ENCODE peak calls at places on chromosomes 11 and 22, in eight cellular contexts. One of them, this sample, is unnamed.

GRCh38 chr11:31139479-31139878 is 230.1 kb downstream of the DCDC1 start:
- DNase-seq in GM12891: no peak
- DNase-seq in stimulated activated CD4-positive, alpha-beta T cell treated with anti-CD3 and anti-CD28 coated beads, Interleukin-1b, Interleukin-23, amount 100 ng/mL, for 48 hours: no peak
- DNase-seq in kidney epithelial cell: no peak
- DNase-seq in stomach: no peak
- DNase-seq in ELF-1: no peak
- DNase-seq in HS-27A: no peak
- DNase-seq in tibial nerve: no peak
- DNase-seq in this sample: no peak

GRCh38 chr11:125337836-125338235 is 158.2 kb downstream of the FEZ1 start:
- DNase-seq in GM12891: no peak
- DNase-seq in stimulated activated CD4-positive, alpha-beta T cell treated with anti-CD3 and anti-CD28 coated beads, Interleukin-1b, Interleukin-23, amount 100 ng/mL, for 48 hours: no peak
- DNase-seq in kidney epithelial cell: no peak
- DNase-seq in stomach: no peak
- DNase-seq in ELF-1: no peak
- DNase-seq in HS-27A: no peak
- DNase-seq in tibial nerve: no peak
- DNase-seq in this sample: no peak

GRCh38 chr11:78312712-78313111 is 104.9 kb downstream of the GAB2 start:
- DNase-seq in GM12891: no peak
- DNase-seq in stimulated activated CD4-positive, alpha-beta T cell treated with anti-CD3 and anti-CD28 coated beads, Interleukin-1b, Interleukin-23, amount 100 ng/mL, for 48 hours: no peak
- DNase-seq in kidney epithelial cell: no peak
- DNase-seq in stomach: no peak
- DNase-seq in ELF-1: no peak
- DNase-seq in HS-27A: no peak
- DNase-seq in tibial nerve: no peak
- DNase-seq in this sample: no peak

GRCh38 chr11:122202951-122203456 is 87.0 kb upstream of the BLID start:
- DNase-seq in GM12891: peak
- DNase-seq in stimulated activated CD4-positive, alpha-beta T cell treated with anti-CD3 and anti-CD28 coated beads, Interleukin-1b, Interleukin-23, amount 100 ng/mL, for 48 hours: peak
- DNase-seq in kidney epithelial cell: no peak
- DNase-seq in stomach: peak
- DNase-seq in ELF-1: peak
- DNase-seq in HS-27A: no peak
- DNase-seq in tibial nerve: peak
- DNase-seq in this sample: peak

GRCh38 chr22:27726726-27727449 is 74.7 kb downstream of the MN1 start:
- DNase-seq in GM12891: no peak
- DNase-seq in stimulated activated CD4-positive, alpha-beta T cell treated with anti-CD3 and anti-CD28 coated beads, Interleukin-1b, Interleukin-23, amount 100 ng/mL, for 48 hours: no peak
- DNase-seq in kidney epithelial cell: peak
- DNase-seq in stomach: peak
- DNase-seq in ELF-1: peak
- DNase-seq in HS-27A: peak
- DNase-seq in tibial nerve: no peak
- DNase-seq in this sample: peak

GRCh38 chr11:74819400-74819799 is 70.8 kb downstream of the RNF169 start:
- DNase-seq in GM12891: no peak
- DNase-seq in stimulated activated CD4-positive, alpha-beta T cell treated with anti-CD3 and anti-CD28 coated beads, Interleukin-1b, Interleukin-23, amount 100 ng/mL, for 48 hours: no peak
- DNase-seq in kidney epithelial cell: no peak
- DNase-seq in stomach: no peak
- DNase-seq in ELF-1: no peak
- DNase-seq in HS-27A: peak
- DNase-seq in tibial nerve: no peak
- DNase-seq in this sample: peak

GRCh38 chr22:39130892-39131855 is 21.3 kb downstream of the CBX7 start:
- DNase-seq in GM12891: no peak
- DNase-seq in stimulated activated CD4-positive, alpha-beta T cell treated with anti-CD3 and anti-CD28 coated beads, Interleukin-1b, Interleukin-23, amount 100 ng/mL, for 48 hours: no peak
- DNase-seq in kidney epithelial cell: no peak
- DNase-seq in stomach: no peak
- DNase-seq in ELF-1: peak
- DNase-seq in HS-27A: no peak
- DNase-seq in tibial nerve: no peak
- DNase-seq in this sample: no peak

GRCh38 chr11:122746050-122746478 is 90.5 kb downstream of the UBASH3B start:
- DNase-seq in GM12891: peak
- DNase-seq in stimulated activated CD4-positive, alpha-beta T cell treated with anti-CD3 and anti-CD28 coated beads, Interleukin-1b, Interleukin-23, amount 100 ng/mL, for 48 hours: peak
- DNase-seq in kidney epithelial cell: no peak
- DNase-seq in stomach: no peak
- DNase-seq in ELF-1: no peak
- DNase-seq in HS-27A: no peak
- DNase-seq in tibial nerve: no peak
- DNase-seq in this sample: no peak

GRCh38 chr11:41799747-41800146 is 340.3 kb upstream of the LRRC4C start:
- DNase-seq in GM12891: no peak
- DNase-seq in stimulated activated CD4-positive, alpha-beta T cell treated with anti-CD3 and anti-CD28 coated beads, Interleukin-1b, Interleukin-23, amount 100 ng/mL, for 48 hours: no peak
- DNase-seq in kidney epithelial cell: no peak
- DNase-seq in stomach: no peak
- DNase-seq in ELF-1: no peak
- DNase-seq in HS-27A: no peak
- DNase-seq in tibial nerve: no peak
- DNase-seq in this sample: no peak

GRCh38 chr11:69113226-69113625 is 42.5 kb upstream of the SMIM38 start:
- DNase-seq in GM12891: no peak
- DNase-seq in stimulated activated CD4-positive, alpha-beta T cell treated with anti-CD3 and anti-CD28 coated beads, Interleukin-1b, Interleukin-23, amount 100 ng/mL, for 48 hours: no peak
- DNase-seq in kidney epithelial cell: no peak
- DNase-seq in stomach: no peak
- DNase-seq in ELF-1: no peak
- DNase-seq in HS-27A: no peak
- DNase-seq in tibial nerve: no peak
- DNase-seq in this sample: no peak

GRCh38 chr22:48595511-48595905 is 1232.2 kb downstream of the BRD1 start:
- DNase-seq in GM12891: no peak
- DNase-seq in stimulated activated CD4-positive, alpha-beta T cell treated with anti-CD3 and anti-CD28 coated beads, Interleukin-1b, Interleukin-23, amount 100 ng/mL, for 48 hours: no peak
- DNase-seq in kidney epithelial cell: no peak
- DNase-seq in stomach: no peak
- DNase-seq in ELF-1: no peak
- DNase-seq in HS-27A: no peak
- DNase-seq in tibial nerve: no peak
- DNase-seq in this sample: no peak

GRCh38 chr11:31619980-31620379 is 110.4 kb downstream of the ELP4 start:
- DNase-seq in GM12891: no peak
- DNase-seq in stimulated activated CD4-positive, alpha-beta T cell treated with anti-CD3 and anti-CD28 coated beads, Interleukin-1b, Interleukin-23, amount 100 ng/mL, for 48 hours: no peak
- DNase-seq in kidney epithelial cell: no peak
- DNase-seq in stomach: no peak
- DNase-seq in ELF-1: no peak
- DNase-seq in HS-27A: no peak
- DNase-seq in tibial nerve: no peak
- DNase-seq in this sample: no peak

GRCh38 chr11:102244681-102245409 is 72.4 kb upstream of the BIRC3 start:
- DNase-seq in GM12891: no peak
- DNase-seq in stimulated activated CD4-positive, alpha-beta T cell treated with anti-CD3 and anti-CD28 coated beads, Interleukin-1b, Interleukin-23, amount 100 ng/mL, for 48 hours: no peak
- DNase-seq in kidney epithelial cell: peak
- DNase-seq in stomach: no peak
- DNase-seq in ELF-1: peak
- DNase-seq in HS-27A: no peak
- DNase-seq in tibial nerve: no peak
- DNase-seq in this sample: no peak

GRCh38 chr11:18013790-18014507 is 1.1 kb upstream of the SERGEF start:
- DNase-seq in GM12891: no peak
- DNase-seq in stimulated activated CD4-positive, alpha-beta T cell treated with anti-CD3 and anti-CD28 coated beads, Interleukin-1b, Interleukin-23, amount 100 ng/mL, for 48 hours: no peak
- DNase-seq in kidney epithelial cell: no peak
- DNase-seq in stomach: no peak
- DNase-seq in ELF-1: peak
- DNase-seq in HS-27A: no peak
- DNase-seq in tibial nerve: no peak
- DNase-seq in this sample: no peak

GRCh38 chr22:20794132-20794990 is 20.4 kb downstream of the SERPIND1 start:
- DNase-seq in GM12891: no peak
- DNase-seq in stimulated activated CD4-positive, alpha-beta T cell treated with anti-CD3 and anti-CD28 coated beads, Interleukin-1b, Interleukin-23, amount 100 ng/mL, for 48 hours: no peak
- DNase-seq in kidney epithelial cell: no peak
- DNase-seq in stomach: no peak
- DNase-seq in ELF-1: no peak
- DNase-seq in HS-27A: no peak
- DNase-seq in tibial nerve: no peak
- DNase-seq in this sample: no peak

GRCh38 chr11:45264839-45265515 is 21.2 kb downstream of the SYT13 start:
- DNase-seq in GM12891: no peak
- DNase-seq in stimulated activated CD4-positive, alpha-beta T cell treated with anti-CD3 and anti-CD28 coated beads, Interleukin-1b, Interleukin-23, amount 100 ng/mL, for 48 hours: no peak
- DNase-seq in kidney epithelial cell: peak
- DNase-seq in stomach: no peak
- DNase-seq in ELF-1: no peak
- DNase-seq in HS-27A: peak
- DNase-seq in tibial nerve: no peak
- DNase-seq in this sample: peak

GRCh38 chr22:43151251-43152000 is at the start of gene TSPO:
- DNase-seq in GM12891: no peak
- DNase-seq in stimulated activated CD4-positive, alpha-beta T cell treated with anti-CD3 and anti-CD28 coated beads, Interleukin-1b, Interleukin-23, amount 100 ng/mL, for 48 hours: peak
- DNase-seq in kidney epithelial cell: no peak
- DNase-seq in stomach: peak
- DNase-seq in ELF-1: no peak
- DNase-seq in HS-27A: no peak
- DNase-seq in tibial nerve: peak
- DNase-seq in this sample: peak

GRCh38 chr11:64934765-64935633 is 694 bp downstream of the GPHA2 start:
- DNase-seq in GM12891: no peak
- DNase-seq in stimulated activated CD4-positive, alpha-beta T cell treated with anti-CD3 and anti-CD28 coated beads, Interleukin-1b, Interleukin-23, amount 100 ng/mL, for 48 hours: no peak
- DNase-seq in kidney epithelial cell: no peak
- DNase-seq in stomach: no peak
- DNase-seq in ELF-1: no peak
- DNase-seq in HS-27A: no peak
- DNase-seq in tibial nerve: no peak
- DNase-seq in this sample: no peak

GRCh38 chr11:78432058-78432515 is 14.5 kb upstream of the GAB2 start:
- DNase-seq in GM12891: no peak
- DNase-seq in stimulated activated CD4-positive, alpha-beta T cell treated with anti-CD3 and anti-CD28 coated beads, Interleukin-1b, Interleukin-23, amount 100 ng/mL, for 48 hours: no peak
- DNase-seq in kidney epithelial cell: no peak
- DNase-seq in stomach: no peak
- DNase-seq in ELF-1: peak
- DNase-seq in HS-27A: no peak
- DNase-seq in tibial nerve: no peak
- DNase-seq in this sample: peak

GRCh38 chr11:100682247-100682969 is 4.7 kb upstream of the ARHGAP42 start:
- DNase-seq in GM12891: no peak
- DNase-seq in stimulated activated CD4-positive, alpha-beta T cell treated with anti-CD3 and anti-CD28 coated beads, Interleukin-1b, Interleukin-23, amount 100 ng/mL, for 48 hours: no peak
- DNase-seq in kidney epithelial cell: no peak
- DNase-seq in stomach: no peak
- DNase-seq in ELF-1: no peak
- DNase-seq in HS-27A: no peak
- DNase-seq in tibial nerve: no peak
- DNase-seq in this sample: peak

GRCh38 chr22:27684856-27685255 is 116.7 kb downstream of the MN1 start:
- DNase-seq in GM12891: no peak
- DNase-seq in stimulated activated CD4-positive, alpha-beta T cell treated with anti-CD3 and anti-CD28 coated beads, Interleukin-1b, Interleukin-23, amount 100 ng/mL, for 48 hours: no peak
- DNase-seq in kidney epithelial cell: no peak
- DNase-seq in stomach: no peak
- DNase-seq in ELF-1: no peak
- DNase-seq in HS-27A: no peak
- DNase-seq in tibial nerve: no peak
- DNase-seq in this sample: no peak

GRCh38 chr11:12871788-12872321 is 137.3 kb upstream of the RASSF10 start:
- DNase-seq in GM12891: no peak
- DNase-seq in stimulated activated CD4-positive, alpha-beta T cell treated with anti-CD3 and anti-CD28 coated beads, Interleukin-1b, Interleukin-23, amount 100 ng/mL, for 48 hours: no peak
- DNase-seq in kidney epithelial cell: no peak
- DNase-seq in stomach: no peak
- DNase-seq in ELF-1: no peak
- DNase-seq in HS-27A: no peak
- DNase-seq in tibial nerve: no peak
- DNase-seq in this sample: no peak

GRCh38 chr11:2072551-2073261 is 66.5 kb downstream of the IGF2 start:
- DNase-seq in GM12891: no peak
- DNase-seq in stimulated activated CD4-positive, alpha-beta T cell treated with anti-CD3 and anti-CD28 coated beads, Interleukin-1b, Interleukin-23, amount 100 ng/mL, for 48 hours: no peak
- DNase-seq in kidney epithelial cell: no peak
- DNase-seq in stomach: peak
- DNase-seq in ELF-1: no peak
- DNase-seq in HS-27A: no peak
- DNase-seq in tibial nerve: no peak
- DNase-seq in this sample: peak

GRCh38 chr11:117884994-117885393 is 8.5 kb upstream of the FXYD6 start:
- DNase-seq in GM12891: no peak
- DNase-seq in stimulated activated CD4-positive, alpha-beta T cell treated with anti-CD3 and anti-CD28 coated beads, Interleukin-1b, Interleukin-23, amount 100 ng/mL, for 48 hours: peak
- DNase-seq in kidney epithelial cell: peak
- DNase-seq in stomach: no peak
- DNase-seq in ELF-1: peak
- DNase-seq in HS-27A: no peak
- DNase-seq in tibial nerve: no peak
- DNase-seq in this sample: no peak

GRCh38 chr22:23383491-23384450 is 196.3 kb downstream of the IGLL1 start:
- DNase-seq in GM12891: no peak
- DNase-seq in stimulated activated CD4-positive, alpha-beta T cell treated with anti-CD3 and anti-CD28 coated beads, Interleukin-1b, Interleukin-23, amount 100 ng/mL, for 48 hours: no peak
- DNase-seq in kidney epithelial cell: no peak
- DNase-seq in stomach: peak
- DNase-seq in ELF-1: peak
- DNase-seq in HS-27A: no peak
- DNase-seq in tibial nerve: no peak
- DNase-seq in this sample: no peak

GRCh38 chr22:43945632-43946390 is 9.4 kb upstream of the SAMM50 start:
- DNase-seq in GM12891: peak
- DNase-seq in stimulated activated CD4-positive, alpha-beta T cell treated with anti-CD3 and anti-CD28 coated beads, Interleukin-1b, Interleukin-23, amount 100 ng/mL, for 48 hours: peak
- DNase-seq in kidney epithelial cell: no peak
- DNase-seq in stomach: peak
- DNase-seq in ELF-1: peak
- DNase-seq in HS-27A: no peak
- DNase-seq in tibial nerve: peak
- DNase-seq in this sample: peak

GRCh38 chr11:58963551-58964075 is 24.3 kb downstream of the GLYATL1 start:
- DNase-seq in GM12891: no peak
- DNase-seq in stimulated activated CD4-positive, alpha-beta T cell treated with anti-CD3 and anti-CD28 coated beads, Interleukin-1b, Interleukin-23, amount 100 ng/mL, for 48 hours: no peak
- DNase-seq in kidney epithelial cell: peak
- DNase-seq in stomach: peak
- DNase-seq in ELF-1: peak
- DNase-seq in HS-27A: no peak
- DNase-seq in tibial nerve: no peak
- DNase-seq in this sample: no peak

GRCh38 chr11:59630493-59630892 is 14.9 kb upstream of the OSBP start:
- DNase-seq in GM12891: no peak
- DNase-seq in stimulated activated CD4-positive, alpha-beta T cell treated with anti-CD3 and anti-CD28 coated beads, Interleukin-1b, Interleukin-23, amount 100 ng/mL, for 48 hours: no peak
- DNase-seq in kidney epithelial cell: no peak
- DNase-seq in stomach: no peak
- DNase-seq in ELF-1: no peak
- DNase-seq in HS-27A: no peak
- DNase-seq in tibial nerve: no peak
- DNase-seq in this sample: no peak

GRCh38 chr11:99370557-99371200 is 349.9 kb downstream of the CNTN5 start:
- DNase-seq in GM12891: no peak
- DNase-seq in stimulated activated CD4-positive, alpha-beta T cell treated with anti-CD3 and anti-CD28 coated beads, Interleukin-1b, Interleukin-23, amount 100 ng/mL, for 48 hours: no peak
- DNase-seq in kidney epithelial cell: peak
- DNase-seq in stomach: no peak
- DNase-seq in ELF-1: peak
- DNase-seq in HS-27A: peak
- DNase-seq in tibial nerve: no peak
- DNase-seq in this sample: peak

GRCh38 chr22:19577422-19577966 is 53.3 kb upstream of the CLDN5 start:
- DNase-seq in GM12891: no peak
- DNase-seq in stimulated activated CD4-positive, alpha-beta T cell treated with anti-CD3 and anti-CD28 coated beads, Interleukin-1b, Interleukin-23, amount 100 ng/mL, for 48 hours: no peak
- DNase-seq in kidney epithelial cell: no peak
- DNase-seq in stomach: no peak
- DNase-seq in ELF-1: peak
- DNase-seq in HS-27A: no peak
- DNase-seq in tibial nerve: no peak
- DNase-seq in this sample: no peak

GRCh38 chr11:69115586-69116560 is 39.9 kb upstream of the SMIM38 start:
- DNase-seq in GM12891: no peak
- DNase-seq in stimulated activated CD4-positive, alpha-beta T cell treated with anti-CD3 and anti-CD28 coated beads, Interleukin-1b, Interleukin-23, amount 100 ng/mL, for 48 hours: no peak
- DNase-seq in kidney epithelial cell: no peak
- DNase-seq in stomach: peak
- DNase-seq in ELF-1: no peak
- DNase-seq in HS-27A: no peak
- DNase-seq in tibial nerve: no peak
- DNase-seq in this sample: no peak

GRCh38 chr22:50398698-50399648 is 55.8 kb downstream of the PPP6R2 start:
- DNase-seq in GM12891: no peak
- DNase-seq in stimulated activated CD4-positive, alpha-beta T cell treated with anti-CD3 and anti-CD28 coated beads, Interleukin-1b, Interleukin-23, amount 100 ng/mL, for 48 hours: no peak
- DNase-seq in kidney epithelial cell: no peak
- DNase-seq in stomach: peak
- DNase-seq in ELF-1: no peak
- DNase-seq in HS-27A: no peak
- DNase-seq in tibial nerve: no peak
- DNase-seq in this sample: no peak

GRCh38 chr22:28017859-28018258 is 98.8 kb upstream of the PITPNB start:
- DNase-seq in GM12891: no peak
- DNase-seq in stimulated activated CD4-positive, alpha-beta T cell treated with anti-CD3 and anti-CD28 coated beads, Interleukin-1b, Interleukin-23, amount 100 ng/mL, for 48 hours: no peak
- DNase-seq in kidney epithelial cell: no peak
- DNase-seq in stomach: peak
- DNase-seq in ELF-1: no peak
- DNase-seq in HS-27A: no peak
- DNase-seq in tibial nerve: no peak
- DNase-seq in this sample: peak

GRCh38 chr11:2365571-2366210 is 11.4 kb upstream of the CD81 start:
- DNase-seq in GM12891: no peak
- DNase-seq in stimulated activated CD4-positive, alpha-beta T cell treated with anti-CD3 and anti-CD28 coated beads, Interleukin-1b, Interleukin-23, amount 100 ng/mL, for 48 hours: no peak
- DNase-seq in kidney epithelial cell: no peak
- DNase-seq in stomach: no peak
- DNase-seq in ELF-1: no peak
- DNase-seq in HS-27A: no peak
- DNase-seq in tibial nerve: no peak
- DNase-seq in this sample: no peak

This sample was measured in SJSA1.